ENCODE peak calls at places on chromosomes 2 and 18, in eight cellular contexts. One of them, this sample, is unnamed.

GRCh38 chr2:238573065-238573778 is 146.5 kb downstream of the ASB1 start:
- DNase-seq in RWPE1: peak; percentile 49
- DNase-seq in ovary: peak; percentile 19
- DNase-seq in left ventricle myocardium inferior: no peak
- DNase-seq in endothelial cell of umbilical vein: no peak
- DNase-seq in stomach: no peak
- DNase-seq in effector memory CD4-positive, alpha-beta T cell: no peak
- DNase-seq in CD4-positive, alpha-beta T cell: no peak
- DNase-seq in this sample: no peak

GRCh38 chr18:55264108-55264507 is 304.8 kb upstream of the CCDC68 start:
- DNase-seq in RWPE1: no peak
- DNase-seq in ovary: no peak
- DNase-seq in left ventricle myocardium inferior: no peak
- DNase-seq in endothelial cell of umbilical vein: peak; percentile 71
- DNase-seq in stomach: no peak
- DNase-seq in effector memory CD4-positive, alpha-beta T cell: no peak
- DNase-seq in CD4-positive, alpha-beta T cell: no peak
- DNase-seq in this sample: no peak

GRCh38 chr2:10042301-10043161 is 819 bp upstream of the KLF11 start:
- DNase-seq in RWPE1: no peak
- DNase-seq in ovary: peak; percentile 90
- DNase-seq in left ventricle myocardium inferior: peak; percentile 89
- DNase-seq in endothelial cell of umbilical vein: peak; percentile 82
- DNase-seq in stomach: peak; percentile 74
- DNase-seq in effector memory CD4-positive, alpha-beta T cell: peak; percentile 43
- DNase-seq in CD4-positive, alpha-beta T cell: no peak
- DNase-seq in this sample: no peak

GRCh38 chr18:50117876-50118275 is 77.1 kb downstream of the MYO5B start:
- DNase-seq in RWPE1: no peak
- DNase-seq in ovary: no peak
- DNase-seq in left ventricle myocardium inferior: no peak
- DNase-seq in endothelial cell of umbilical vein: no peak
- DNase-seq in stomach: no peak
- DNase-seq in effector memory CD4-positive, alpha-beta T cell: no peak
- DNase-seq in CD4-positive, alpha-beta T cell: no peak
- DNase-seq in this sample: no peak

GRCh38 chr2:9071032-9071431 is 67.5 kb upstream of the MBOAT2 start:
- DNase-seq in RWPE1: peak; percentile 93
- DNase-seq in ovary: no peak
- DNase-seq in left ventricle myocardium inferior: no peak
- DNase-seq in endothelial cell of umbilical vein: peak; percentile 23
- DNase-seq in stomach: peak; percentile 33
- DNase-seq in effector memory CD4-positive, alpha-beta T cell: no peak
- DNase-seq in CD4-positive, alpha-beta T cell: no peak
- DNase-seq in this sample: peak; percentile 97

GRCh38 chr2:39508243-39508642 is 71.2 kb upstream of the MAP4K3 start:
- DNase-seq in RWPE1: no peak
- DNase-seq in ovary: no peak
- DNase-seq in left ventricle myocardium inferior: no peak
- DNase-seq in endothelial cell of umbilical vein: no peak
- DNase-seq in stomach: no peak
- DNase-seq in effector memory CD4-positive, alpha-beta T cell: no peak
- DNase-seq in CD4-positive, alpha-beta T cell: no peak
- DNase-seq in this sample: no peak

GRCh38 chr2:100518801-100519200 is 44.0 kb upstream of the PDCL3 start:
- DNase-seq in RWPE1: no peak
- DNase-seq in ovary: no peak
- DNase-seq in left ventricle myocardium inferior: no peak
- DNase-seq in endothelial cell of umbilical vein: no peak
- DNase-seq in stomach: no peak
- DNase-seq in effector memory CD4-positive, alpha-beta T cell: no peak
- DNase-seq in CD4-positive, alpha-beta T cell: no peak
- DNase-seq in this sample: no peak

GRCh38 chr18:26003391-26003790 is 87.0 kb downstream of the SS18 start:
- DNase-seq in RWPE1: no peak
- DNase-seq in ovary: no peak
- DNase-seq in left ventricle myocardium inferior: no peak
- DNase-seq in endothelial cell of umbilical vein: peak; percentile 41
- DNase-seq in stomach: no peak
- DNase-seq in effector memory CD4-positive, alpha-beta T cell: no peak
- DNase-seq in CD4-positive, alpha-beta T cell: no peak
- DNase-seq in this sample: no peak

GRCh38 chr2:159381574-159381973 is 95.1 kb upstream of the WDSUB1 start:
- DNase-seq in RWPE1: no peak
- DNase-seq in ovary: no peak
- DNase-seq in left ventricle myocardium inferior: no peak
- DNase-seq in endothelial cell of umbilical vein: no peak
- DNase-seq in stomach: no peak
- DNase-seq in effector memory CD4-positive, alpha-beta T cell: no peak
- DNase-seq in CD4-positive, alpha-beta T cell: no peak
- DNase-seq in this sample: no peak

GRCh38 chr2:106192752-106193490 is 1.2 kb downstream of the UXS1 start:
- DNase-seq in RWPE1: peak; percentile 77
- DNase-seq in ovary: no peak
- DNase-seq in left ventricle myocardium inferior: no peak
- DNase-seq in endothelial cell of umbilical vein: peak; percentile 68
- DNase-seq in stomach: no peak
- DNase-seq in effector memory CD4-positive, alpha-beta T cell: peak; percentile 14
- DNase-seq in CD4-positive, alpha-beta T cell: peak; percentile 11
- DNase-seq in this sample: peak; percentile 30

GRCh38 chr18:78754311-78755043 is 225.1 kb upstream of the SALL3 start:
- DNase-seq in RWPE1: no peak
- DNase-seq in ovary: no peak
- DNase-seq in left ventricle myocardium inferior: no peak
- DNase-seq in endothelial cell of umbilical vein: no peak
- DNase-seq in stomach: peak; percentile 16
- DNase-seq in effector memory CD4-positive, alpha-beta T cell: no peak
- DNase-seq in CD4-positive, alpha-beta T cell: no peak
- DNase-seq in this sample: no peak

GRCh38 chr2:209933499-209934458 is 68.7 kb upstream of the RPE start:
- DNase-seq in RWPE1: peak; percentile 29
- DNase-seq in ovary: no peak
- DNase-seq in left ventricle myocardium inferior: no peak
- DNase-seq in endothelial cell of umbilical vein: peak; percentile 73
- DNase-seq in stomach: peak; percentile 40
- DNase-seq in effector memory CD4-positive, alpha-beta T cell: no peak
- DNase-seq in CD4-positive, alpha-beta T cell: no peak
- DNase-seq in this sample: no peak

GRCh38 chr18:22872894-22873537 is 60.1 kb upstream of the RBBP8 start:
- DNase-seq in RWPE1: no peak
- DNase-seq in ovary: no peak
- DNase-seq in left ventricle myocardium inferior: no peak
- DNase-seq in endothelial cell of umbilical vein: no peak
- DNase-seq in stomach: no peak
- DNase-seq in effector memory CD4-positive, alpha-beta T cell: no peak
- DNase-seq in CD4-positive, alpha-beta T cell: no peak
- DNase-seq in this sample: no peak

GRCh38 chr2:28949617-28950305 is 31.3 kb upstream of the TOGARAM2 start:
- DNase-seq in RWPE1: peak; percentile 28
- DNase-seq in ovary: no peak
- DNase-seq in left ventricle myocardium inferior: no peak
- DNase-seq in endothelial cell of umbilical vein: no peak
- DNase-seq in stomach: no peak
- DNase-seq in effector memory CD4-positive, alpha-beta T cell: no peak
- DNase-seq in CD4-positive, alpha-beta T cell: no peak
- DNase-seq in this sample: no peak

GRCh38 chr2:201136889-201137321 is 20.9 kb downstream of the CFLAR start:
- DNase-seq in RWPE1: no peak
- DNase-seq in ovary: no peak
- DNase-seq in left ventricle myocardium inferior: no peak
- DNase-seq in endothelial cell of umbilical vein: no peak
- DNase-seq in stomach: no peak
- DNase-seq in effector memory CD4-positive, alpha-beta T cell: no peak
- DNase-seq in CD4-positive, alpha-beta T cell: no peak
- DNase-seq in this sample: no peak
- H3K27ac ChIP-seq in RWPE1: no peak overlapping the region
- H3K27ac ChIP-seq in ovary: no peak overlapping the region
- H3K27ac ChIP-seq in left ventricle myocardium inferior: peak overlapping the region; percentile 100
- H3K27ac ChIP-seq in endothelial cell of umbilical vein: no peak overlapping the region
- H3K27ac ChIP-seq in stomach: peak overlapping the region; percentile 5
- H3K27ac ChIP-seq in effector memory CD4-positive, alpha-beta T cell: no peak overlapping the region
- H3K27ac ChIP-seq in CD4-positive, alpha-beta T cell: no peak overlapping the region
- H3K27ac ChIP-seq in this sample: no peak overlapping the region

DNA sequence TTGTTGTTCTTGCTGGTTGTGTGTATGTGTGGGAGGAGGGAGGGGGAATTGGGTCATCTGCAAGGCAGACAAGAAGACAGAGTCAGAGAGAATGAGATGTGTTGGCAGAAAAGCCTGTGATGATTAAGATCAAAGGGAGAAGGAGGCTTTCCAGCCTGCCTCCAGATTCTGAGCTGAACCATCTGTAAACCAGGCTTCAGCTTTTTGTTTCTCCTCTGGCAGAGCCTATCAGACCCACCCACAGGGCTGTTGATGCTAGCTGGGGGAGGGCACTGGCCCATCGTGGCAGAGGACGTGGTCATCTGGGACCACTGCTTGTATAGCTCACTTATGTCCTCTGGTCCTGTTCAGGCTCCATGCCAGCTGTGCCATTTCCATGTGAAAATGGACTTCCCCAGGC is 27.6 kb upstream of the COL6A3 start:
- DNase-seq in RWPE1: no peak
- DNase-seq in ovary: peak; percentile 52
- DNase-seq in left ventricle myocardium inferior: no peak
- DNase-seq in endothelial cell of umbilical vein: no peak
- DNase-seq in stomach: no peak
- DNase-seq in effector memory CD4-positive, alpha-beta T cell: no peak
- DNase-seq in CD4-positive, alpha-beta T cell: no peak
- DNase-seq in this sample: no peak
- H3K27ac ChIP-seq in RWPE1: no peak overlapping the region
- H3K27ac ChIP-seq in ovary: no peak overlapping the region
- H3K27ac ChIP-seq in left ventricle myocardium inferior: no peak overlapping the region
- H3K27ac ChIP-seq in endothelial cell of umbilical vein: no peak overlapping the region
- H3K27ac ChIP-seq in stomach: peak overlapping the region; percentile 16
- H3K27ac ChIP-seq in effector memory CD4-positive, alpha-beta T cell: no peak overlapping the region
- H3K27ac ChIP-seq in CD4-positive, alpha-beta T cell: no peak overlapping the region
- H3K27ac ChIP-seq in this sample: no peak overlapping the region

GRCh38 chr2:45242161-45242741 is 233.0 kb upstream of the SIX2 start:
- DNase-seq in RWPE1: no peak
- DNase-seq in ovary: no peak
- DNase-seq in left ventricle myocardium inferior: peak; percentile 22
- DNase-seq in endothelial cell of umbilical vein: peak; percentile 57
- DNase-seq in stomach: no peak
- DNase-seq in effector memory CD4-positive, alpha-beta T cell: no peak
- DNase-seq in CD4-positive, alpha-beta T cell: no peak
- DNase-seq in this sample: no peak
- H3K27ac ChIP-seq in RWPE1: no peak overlapping the region
- H3K27ac ChIP-seq in ovary: no peak overlapping the region
- H3K27ac ChIP-seq in left ventricle myocardium inferior: peak overlapping the region; percentile 73
- H3K27ac ChIP-seq in endothelial cell of umbilical vein: no peak overlapping the region
- H3K27ac ChIP-seq in stomach: peak overlapping the region; percentile 17
- H3K27ac ChIP-seq in effector memory CD4-positive, alpha-beta T cell: no peak overlapping the region
- H3K27ac ChIP-seq in CD4-positive, alpha-beta T cell: no peak overlapping the region
- H3K27ac ChIP-seq in this sample: no peak overlapping the region

GRCh38 chr2:65383571-65384488 is 48.6 kb downstream of the SPRED2 start:
- DNase-seq in RWPE1: no peak
- DNase-seq in ovary: peak; percentile 51
- DNase-seq in left ventricle myocardium inferior: no peak
- DNase-seq in endothelial cell of umbilical vein: peak; percentile 71
- DNase-seq in stomach: peak; percentile 43
- DNase-seq in effector memory CD4-positive, alpha-beta T cell: no peak
- DNase-seq in CD4-positive, alpha-beta T cell: no peak
- DNase-seq in this sample: no peak

GRCh38 chr2:65380243-65380642 is 52.2 kb downstream of the SPRED2 start:
- DNase-seq in RWPE1: no peak
- DNase-seq in ovary: no peak
- DNase-seq in left ventricle myocardium inferior: no peak
- DNase-seq in endothelial cell of umbilical vein: no peak
- DNase-seq in stomach: no peak
- DNase-seq in effector memory CD4-positive, alpha-beta T cell: no peak
- DNase-seq in CD4-positive, alpha-beta T cell: no peak
- DNase-seq in this sample: no peak

GRCh38 chr2:65381607-65382032 is 50.8 kb downstream of the SPRED2 start:
- DNase-seq in RWPE1: no peak
- DNase-seq in ovary: no peak
- DNase-seq in left ventricle myocardium inferior: no peak
- DNase-seq in endothelial cell of umbilical vein: no peak
- DNase-seq in stomach: no peak
- DNase-seq in effector memory CD4-positive, alpha-beta T cell: no peak
- DNase-seq in CD4-positive, alpha-beta T cell: no peak
- DNase-seq in this sample: no peak

GRCh38 chr2:65382776-65383357 is 49.5 kb downstream of the SPRED2 start:
- DNase-seq in RWPE1: peak; percentile 92
- DNase-seq in ovary: peak; percentile 79
- DNase-seq in left ventricle myocardium inferior: peak; percentile 77
- DNase-seq in endothelial cell of umbilical vein: no peak
- DNase-seq in stomach: peak; percentile 87
- DNase-seq in effector memory CD4-positive, alpha-beta T cell: peak; percentile 36
- DNase-seq in CD4-positive, alpha-beta T cell: peak; percentile 52
- DNase-seq in this sample: peak; percentile 97

GRCh38 chr2:65382323-65382722 is 50.1 kb downstream of the SPRED2 start:
- DNase-seq in RWPE1: no peak
- DNase-seq in ovary: no peak
- DNase-seq in left ventricle myocardium inferior: no peak
- DNase-seq in endothelial cell of umbilical vein: no peak
- DNase-seq in stomach: no peak
- DNase-seq in effector memory CD4-positive, alpha-beta T cell: no peak
- DNase-seq in CD4-positive, alpha-beta T cell: no peak
- DNase-seq in this sample: no peak
- H3K27ac ChIP-seq in RWPE1: peak overlapping the region; percentile 85
- H3K27ac ChIP-seq in ovary: no peak overlapping the region
- H3K27ac ChIP-seq in left ventricle myocardium inferior: peak overlapping the region; percentile 85
- H3K27ac ChIP-seq in endothelial cell of umbilical vein: no peak overlapping the region
- H3K27ac ChIP-seq in stomach: peak overlapping the region; percentile 85
- H3K27ac ChIP-seq in effector memory CD4-positive, alpha-beta T cell: no peak overlapping the region
- H3K27ac ChIP-seq in CD4-positive, alpha-beta T cell: no peak overlapping the region
- H3K27ac ChIP-seq in this sample: peak overlapping the region; percentile 92

This sample was measured in keratinocyte.